ENCODE peak calls at places on chromosomes 7 and 10, in four cellular contexts. G, K, X and J are unnamed samples.

GRCh38 chr7:27873006-27873295 is 133.0 kb downstream of the TAX1BP1 start:
- DNase-seq in G (peak; percentile 24), X (peak; percentile 9), K (no peak), J (no peak)

GRCh38 chr10:46301056-46301645 is 14.4 kb downstream of the ANTXRL start:
- DNase-seq in G (no peak), X (no peak), K (no peak), J (no peak)

GRCh38 chr10:77816311-77816710 is 110.2 kb downstream of the DLG5 start:
- DNase-seq in G (no peak), X (no peak), K (no peak), J (no peak)

GRCh38 chr7:130278892-130279690 is 12.4 kb downstream of the CPA2 start:
- DNase-seq in K (no peak), X (no peak), G (peak; percentile 78), J (no peak)

GRCh38 chr10:129852829-129853228 is 111.2 kb downstream of the EBF3 start:
- DNase-seq in X (no peak), G (no peak), K (no peak), J (no peak)

GRCh38 chr10:43482319-43483078 is 45.6 kb downstream of the ZNF487 start:
- DNase-seq in X (no peak), K (no peak), G (no peak), J (no peak)

GRCh38 chr10:28060031-28060607 is 61.2 kb upstream of the ODAD2 start:
- DNase-seq in K (no peak), X (no peak), G (peak; percentile 40), J (no peak)

GRCh38 chr10:23630880-23631279 is 192.0 kb downstream of the OTUD1 start:
- DNase-seq in X (no peak), K (no peak), G (peak; percentile 18), J (peak; percentile 28)

GRCh38 chr7:146054909-146055308 is 61.7 kb upstream of the CNTNAP2 start:
- DNase-seq in X (no peak), G (no peak), K (no peak), J (no peak)

DNA sequence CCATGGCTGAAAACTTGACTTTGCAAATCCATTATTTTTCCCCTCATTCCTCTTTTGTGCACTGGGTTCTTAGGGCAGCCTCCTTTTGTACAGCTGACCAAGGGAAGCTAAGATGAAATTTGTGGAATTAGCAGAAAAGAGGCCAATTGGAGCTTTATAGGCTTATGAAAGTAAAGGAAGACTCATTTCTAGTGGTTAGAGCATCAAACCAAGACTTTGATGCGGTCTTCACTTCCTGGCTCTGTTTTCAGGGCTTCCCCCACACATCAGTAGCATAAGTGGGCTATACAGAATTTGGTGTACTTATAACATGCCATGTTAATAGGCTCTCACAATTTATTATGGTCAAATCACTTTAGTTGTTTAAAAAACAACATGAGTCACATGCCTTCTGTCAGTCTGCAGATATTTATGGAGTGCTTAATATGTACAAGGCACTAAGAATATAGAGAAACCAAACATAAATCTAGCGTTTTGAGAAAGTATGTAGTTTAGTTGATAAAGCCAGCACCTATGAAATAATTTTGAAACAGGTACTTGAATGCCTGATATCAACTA is 5.7 kb downstream of the AUTS2 start:
- DNase-seq in X (no peak), G (no peak), K (no peak), J (no peak)
- TF ChIP-seq EZH2 in X (no peak), G (no peak), K (no peak), J (no peak)

DNA sequence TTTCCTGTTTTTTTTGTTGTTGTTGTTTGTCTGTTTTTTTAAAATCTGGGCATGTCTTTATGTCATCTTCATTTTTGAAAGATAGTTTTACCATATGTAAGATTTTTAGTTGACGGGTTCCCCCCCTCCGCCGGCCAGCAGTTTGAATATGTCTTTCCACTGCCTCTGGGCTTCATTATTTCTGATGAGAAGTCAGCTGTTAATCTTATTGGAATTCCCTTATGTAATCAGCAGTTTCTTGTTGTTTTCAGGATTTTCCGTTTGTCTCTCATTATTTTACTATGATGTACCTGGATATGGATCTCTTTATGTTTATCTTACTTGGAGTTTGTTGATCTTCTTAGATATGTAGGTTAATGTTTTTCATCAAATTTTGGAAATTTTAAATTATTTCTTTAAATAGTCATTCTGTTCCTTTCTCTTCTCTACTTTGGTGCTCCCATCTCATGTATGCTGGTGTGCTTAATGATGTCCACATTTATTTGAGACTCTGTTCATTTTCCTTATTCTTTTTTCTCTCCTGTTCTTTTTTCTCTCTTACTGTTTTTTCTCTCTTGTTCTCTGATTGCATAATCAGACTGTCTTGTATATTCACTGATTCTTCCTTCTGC is 9.7 kb downstream of the EXOC6 start:
- DNase-seq in X (no peak), K (no peak), G (peak; percentile 13), J (no peak)
- H3K4me2 ChIP-seq in X (no peak overlapping the region), K (no peak overlapping the region), G (no peak overlapping the region), J (no peak overlapping the region)

GRCh38 chr7:50366311-50366710 is 61.8 kb downstream of the IKZF1 start:
- DNase-seq in X (no peak), G (no peak), K (no peak), J (no peak)
- H3K9me2 ChIP-seq in X (no peaks in the 10 kb centered on the region), G (no peaks in the 10 kb centered on the region), K (no peaks in the 10 kb centered on the region), J (peaks cover 9% of the 10 kb centered on the region)

GRCh38 chr7:133869556-133869955 is 257.6 kb upstream of the LRGUK start:
- DNase-seq in X (no peak), K (no peak), G (no peak), J (no peak)
- TF ChIP-seq EZH2 in X (no peak), K (no peak), G (no peak), J (no peak)

GRCh38 chr7:127792528-127793342 is 140.7 kb downstream of the SND1 start:
- DNase-seq in X (peak; percentile 14), G (peak; percentile 35), K (peak; percentile 35), J (peak; percentile 91)

GRCh38 chr7:127794135-127794534 is 142.1 kb downstream of the SND1 start:
- DNase-seq in G (no peak), K (no peak), X (no peak), J (no peak)

GRCh38 chr7:127789031-127789430 is 137.0 kb downstream of the SND1 start:
- DNase-seq in X (no peak), G (no peak), K (no peak), J (no peak)

GRCh38 chr7:127793582-127793981 is 141.6 kb downstream of the SND1 start:
- DNase-seq in K (no peak), X (no peak), G (no peak), J (no peak)

DNA sequence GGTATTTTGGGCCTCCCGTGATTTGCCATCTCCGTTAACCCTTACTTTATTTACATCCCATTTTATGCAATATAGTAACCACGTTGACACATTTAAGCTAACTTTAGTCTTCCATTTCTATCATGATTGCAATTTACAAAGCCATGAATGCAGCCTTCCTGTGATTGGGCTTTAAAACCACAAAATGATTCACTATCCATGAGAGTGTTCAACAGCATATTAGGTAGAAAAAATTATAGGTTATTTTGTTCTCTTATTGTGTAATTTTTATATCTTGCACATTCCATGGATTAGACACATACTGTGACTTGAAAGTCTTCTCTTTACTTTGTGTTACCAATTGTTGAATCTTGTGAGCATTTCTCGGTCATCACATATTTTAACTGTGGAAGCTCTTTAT is 139.8 kb downstream of the SND1 start:
- DNase-seq in K (no peak), X (no peak), G (peak; percentile 75), J (no peak)
- H3K4me2 ChIP-seq in K (no peak overlapping the region), X (no peak overlapping the region), G (peak overlapping the region; percentile 53), J (no peak overlapping the region)

DNA sequence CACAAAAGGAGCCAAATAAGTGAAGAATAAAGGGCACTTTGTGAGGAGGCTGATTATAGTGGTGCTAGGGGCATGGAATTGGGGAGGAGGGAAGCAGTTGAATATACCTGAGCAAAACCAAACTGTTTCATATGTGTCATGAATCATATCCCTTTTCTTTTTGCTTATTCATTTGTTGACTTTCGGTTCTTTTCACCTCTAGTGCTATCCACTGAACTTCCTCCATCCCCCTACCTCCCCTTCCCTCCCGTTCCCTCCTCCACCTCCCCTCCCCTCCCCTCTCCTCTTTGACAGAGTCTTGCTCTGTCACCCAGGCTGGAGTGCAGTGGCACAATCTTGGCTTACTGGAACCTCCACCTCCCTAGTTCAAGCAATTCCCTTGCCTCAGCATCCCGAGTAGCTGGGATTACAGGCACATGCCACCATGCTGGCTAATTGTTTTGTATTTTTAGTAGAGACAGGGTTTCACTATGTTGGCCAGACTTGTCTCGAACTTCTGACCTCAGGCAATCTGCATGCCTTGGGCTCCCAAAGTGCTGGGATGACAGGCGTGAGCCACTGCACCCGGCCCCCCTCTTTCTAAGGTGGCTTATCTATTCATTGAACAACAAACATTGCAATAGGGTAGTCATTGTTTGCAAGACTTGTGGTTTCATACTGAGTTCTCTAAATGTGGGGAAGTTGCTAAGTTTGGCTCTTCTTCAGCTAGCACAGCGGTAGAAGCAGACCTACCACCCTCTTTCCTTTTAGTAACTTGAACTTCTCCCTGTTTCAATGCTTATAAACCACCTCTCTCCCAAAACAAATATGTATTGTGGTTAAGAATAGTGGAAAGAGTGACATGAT is 150.4 kb upstream of the PRPS1L1 start:
- DNase-seq in X (peak; percentile 16), G (no peak), K (peak; percentile 77), J (no peak)
- H3K9me2 ChIP-seq in X (no peaks in the 10 kb centered on the region), G (no peaks in the 10 kb centered on the region), K (no peaks in the 10 kb centered on the region), J (no peaks in the 10 kb centered on the region)